ENCODE peak calls at places on chromosomes 2 and 18, in nine cellular contexts. A, E, Y, B, N, O, L, C and Q are unnamed samples. For H3K4me1, the result is how much of the 10 kb centered on the place peaks cover.

GRCh38 chr2:186848873-186849578 is at the start of gene ZSWIM2:
- DNase-seq in A (no peak), E (peak), Y (peak), B (peak), N (peak), O (peak), L (peak), C (peak), Q (peak)

GRCh38 chr2:46091004-46091403 is 206.2 kb upstream of the EPAS1 start:
- DNase-seq in A (no peak), E (no peak), Y (no peak), B (no peak), N (no peak), O (peak), L (no peak), C (no peak), Q (no peak)

GRCh38 chr2:235967358-235967757 is 200.8 kb downstream of the GBX2 start:
- DNase-seq in A (no peak), E (no peak), Y (no peak), B (no peak), N (no peak), O (no peak), L (no peak), C (no peak), Q (no peak)

GRCh38 chr18:58556333-58557012 is 72.4 kb downstream of the ALPK2 start:
- DNase-seq in A (no peak), E (no peak), Y (no peak), B (no peak), N (peak), O (peak), L (no peak), C (no peak), Q (peak)

GRCh38 chr18:46481048-46481846 is 175.8 kb downstream of the LOXHD1 start:
- DNase-seq in A (peak), E (peak), Y (no peak), B (no peak), N (peak), O (peak), L (no peak), C (peak), Q (peak)

GRCh38 chr18:77220726-77221125 is 28.9 kb upstream of the GALR1 start:
- DNase-seq in A (no peak), E (no peak), Y (no peak), B (no peak), N (no peak), O (no peak), L (no peak), C (no peak), Q (no peak)

GRCh38 chr2:68423966-68424650 is 43.0 kb downstream of the FBXO48 start:
- DNase-seq in A (peak), E (no peak), Y (no peak), B (no peak), N (no peak), O (no peak), L (no peak), C (no peak), Q (no peak)

GRCh38 chr2:84906900-84907714 is 1.7 kb downstream of the TMSB10 start:
- DNase-seq in A (peak), E (peak), Y (no peak), B (peak), N (peak), O (peak), L (no peak), C (peak), Q (peak)

GRCh38 chr18:31722369-31722957 is 38.1 kb upstream of the B4GALT6 start:
- DNase-seq in A (peak), E (peak), Y (peak), B (peak), N (peak), O (peak), L (peak), C (peak), Q (peak)

DNA sequence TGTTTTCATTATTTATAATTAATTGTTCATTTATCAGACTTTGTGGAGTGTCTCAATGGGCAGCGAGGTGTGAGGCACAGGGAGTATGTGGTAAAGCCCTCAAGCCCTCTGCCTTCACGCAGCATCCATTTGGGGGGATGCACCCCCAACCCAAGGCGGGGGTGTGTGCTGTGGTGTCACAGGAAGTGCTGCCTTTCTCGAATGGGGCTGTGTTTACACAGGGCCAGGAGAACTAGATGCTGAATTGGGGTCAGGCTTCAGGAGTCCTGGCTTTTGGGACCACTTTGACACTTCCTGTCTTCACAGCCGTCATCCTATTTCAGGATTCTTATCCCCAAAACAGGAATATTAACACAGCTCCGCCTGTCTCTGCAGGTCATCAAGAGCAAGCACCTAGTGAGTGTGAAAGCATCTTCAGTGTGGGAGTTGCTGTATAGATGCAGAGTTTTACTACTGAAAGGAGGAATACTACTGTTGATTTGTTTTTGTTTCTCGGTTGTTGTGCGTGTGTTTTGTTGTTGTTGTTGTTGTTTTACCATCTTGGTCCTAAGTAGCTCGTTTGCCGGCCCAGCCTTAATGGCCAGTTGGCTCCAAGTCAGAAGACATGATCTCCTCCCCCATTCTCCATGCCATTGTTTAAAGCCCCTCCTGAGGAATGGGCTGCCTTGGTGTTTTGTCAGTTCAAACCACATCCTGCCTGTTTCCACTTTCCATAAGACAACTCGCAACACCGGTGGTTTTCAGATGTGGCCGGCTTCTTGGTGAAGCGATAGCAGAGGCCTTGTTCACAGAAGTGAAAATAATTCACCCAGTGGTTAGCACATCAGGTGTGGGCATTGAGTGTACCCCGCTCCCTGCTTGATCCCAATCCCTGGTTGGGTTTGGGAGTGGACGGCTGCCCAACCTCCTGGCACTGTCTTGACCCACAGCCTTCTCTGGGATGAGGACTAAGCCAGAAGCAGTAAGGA is 221.3 kb downstream of the BCL2 start:
- DNase-seq in A (peak), E (no peak), Y (no peak), B (no peak), N (no peak), O (no peak), L (no peak), C (no peak), Q (no peak)
- H3K4me1 ChIP-seq in A (under half), E (under half), Y (under half), B (under half), N (under half), O (under half), L (under half), C (under half), Q (under half)

DNA sequence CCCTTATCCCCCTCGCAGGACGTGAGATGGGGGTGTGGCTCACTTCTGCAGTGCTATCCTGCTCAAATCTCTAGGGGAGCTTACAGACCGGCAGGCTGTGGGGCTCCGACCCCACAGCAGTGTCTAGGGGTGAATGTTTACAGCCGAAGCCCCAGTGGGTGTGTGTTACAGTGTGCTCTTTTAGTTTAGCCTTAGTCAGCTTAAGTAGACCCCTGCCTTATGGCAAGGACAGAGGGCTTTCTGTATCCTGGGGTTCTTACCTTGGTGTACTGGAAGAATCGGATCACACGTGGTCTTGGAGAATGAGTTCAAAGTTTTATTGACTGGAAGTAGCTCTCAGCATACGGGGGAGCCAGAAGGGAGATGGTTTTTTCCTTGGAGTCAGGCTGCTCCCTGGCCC is 348.2 kb upstream of the GYPC start:
- DNase-seq in A (no peak), E (no peak), Y (no peak), B (no peak), N (no peak), O (no peak), L (no peak), C (no peak), Q (no peak)
- H3K4me3 ChIP-seq in A (no peak), E (no peak), Y (no peak), B (no peak), N (no peak), O (no peak), L (no peak), C (no peak), Q (peak)

GRCh38 chr2:159125858-159126257 is 157.4 kb downstream of the TANC1 start:
- DNase-seq in A (no peak), E (no peak), Y (no peak), B (no peak), N (no peak), O (no peak), L (no peak), C (no peak), Q (no peak)

GRCh38 chr2:159124441-159124911 is 156.0 kb downstream of the TANC1 start:
- DNase-seq in A (peak), E (peak), Y (no peak), B (no peak), N (peak), O (no peak), L (no peak), C (peak), Q (peak)

GRCh38 chr2:159124931-159125467 is 156.6 kb downstream of the TANC1 start:
- DNase-seq in A (no peak), E (no peak), Y (no peak), B (no peak), N (no peak), O (no peak), L (no peak), C (peak), Q (no peak)

GRCh38 chr2:159126653-159127052 is 158.2 kb downstream of the TANC1 start:
- DNase-seq in A (no peak), E (no peak), Y (no peak), B (no peak), N (no peak), O (no peak), L (no peak), C (peak), Q (no peak)

GRCh38 chr2:159123786-159124185 is 155.3 kb downstream of the TANC1 start:
- DNase-seq in A (no peak), E (no peak), Y (no peak), B (no peak), N (no peak), O (no peak), L (no peak), C (no peak), Q (no peak)
- H3K4me1 ChIP-seq in A (under half), E (under half), Y (under half), B (under half), N (under half), O (under half), L (under half), C (under half), Q (under half)

DNA sequence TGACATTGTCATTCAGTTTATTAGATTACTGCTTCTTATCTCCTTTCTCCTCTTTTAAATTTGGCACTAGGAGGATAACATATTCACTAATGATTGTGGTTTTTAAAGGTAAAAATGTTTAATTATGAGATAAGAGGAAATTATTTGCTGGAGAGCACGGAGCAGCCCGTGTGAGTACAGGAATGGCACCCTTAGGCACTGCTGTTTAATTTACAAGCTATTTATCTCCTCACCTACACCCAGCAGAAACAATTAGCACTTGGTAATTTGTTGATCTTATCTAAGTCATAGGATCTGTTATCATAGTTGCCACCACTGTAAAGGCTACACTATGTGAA is 87.4 kb upstream of the SP3 start:
- DNase-seq in A (no peak), E (no peak), Y (no peak), B (no peak), N (no peak), O (no peak), L (no peak), C (no peak), Q (no peak)
- H3K4me3 ChIP-seq in A (no peak), E (no peak), Y (no peak), B (no peak), N (no peak), O (no peak), L (no peak), C (no peak), Q (no peak)

GRCh38 chr2:226793615-226794014 is 6.0 kb downstream of the IRS1 start:
- DNase-seq in A (no peak), E (no peak), Y (no peak), B (no peak), N (no peak), O (no peak), L (no peak), C (peak), Q (no peak)

GRCh38 chr2:226795281-226796011 is 4.2 kb downstream of the IRS1 start:
- DNase-seq in A (no peak), E (no peak), Y (no peak), B (peak), N (no peak), O (no peak), L (peak), C (peak), Q (no peak)

GRCh38 chr2:226792155-226792871 is 7.3 kb downstream of the IRS1 start:
- DNase-seq in A (peak), E (peak), Y (no peak), B (no peak), N (no peak), O (no peak), L (no peak), C (peak), Q (no peak)

GRCh38 chr2:226794751-226795171 is 4.9 kb downstream of the IRS1 start:
- DNase-seq in A (no peak), E (peak), Y (no peak), B (no peak), N (no peak), O (no peak), L (no peak), C (peak), Q (peak)

GRCh38 chr2:226794077-226794670 is 5.4 kb downstream of the IRS1 start:
- DNase-seq in A (no peak), E (no peak), Y (no peak), B (no peak), N (no peak), O (no peak), L (no peak), C (peak), Q (no peak)
- H3K4me1 ChIP-seq in A (half or more), E (under half), Y (under half), B (under half), N (half or more), O (under half), L (under half), C (under half), Q (under half)

GRCh38 chr2:151855111-151855510 is 26.9 kb upstream of the ARL5A start:
- DNase-seq in A (peak), E (no peak), Y (no peak), B (no peak), N (no peak), O (no peak), L (no peak), C (no peak), Q (no peak)

GRCh38 chr2:151852260-151853069 is 24.2 kb upstream of the ARL5A start:
- DNase-seq in A (no peak), E (no peak), Y (no peak), B (no peak), N (no peak), O (no peak), L (no peak), C (peak), Q (no peak)

GRCh38 chr2:151849413-151850010 is 21.3 kb upstream of the ARL5A start:
- DNase-seq in A (no peak), E (no peak), Y (no peak), B (no peak), N (no peak), O (no peak), L (no peak), C (no peak), Q (no peak)

GRCh38 chr2:151853070-151853758 is 25.0 kb upstream of the ARL5A start:
- DNase-seq in A (no peak), E (no peak), Y (no peak), B (no peak), N (no peak), O (no peak), L (no peak), C (no peak), Q (no peak)

DNA sequence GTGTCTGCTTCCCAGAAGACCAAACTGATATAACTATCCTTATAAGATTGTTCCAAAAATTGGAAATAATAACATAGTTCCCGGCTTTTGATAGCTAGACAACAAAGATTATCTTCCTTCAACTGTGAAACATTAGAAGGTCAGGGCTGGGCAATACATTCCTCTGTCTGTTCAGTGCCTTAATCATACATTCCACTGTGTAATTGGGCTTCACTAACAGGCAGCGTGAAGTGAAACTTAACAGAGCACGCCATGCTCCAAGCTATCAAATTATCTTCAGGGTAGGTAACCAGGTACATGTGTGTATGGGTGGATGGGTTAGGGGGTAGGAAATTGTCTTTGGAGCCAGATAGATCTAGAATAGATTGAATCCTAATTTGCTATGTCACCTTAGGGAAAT is 23.5 kb upstream of the ARL5A start:
- DNase-seq in A (no peak), E (no peak), Y (no peak), B (no peak), N (no peak), O (peak), L (no peak), C (peak), Q (no peak)
- H3K4me3 ChIP-seq in A (no peak), E (no peak), Y (no peak), B (no peak), N (no peak), O (no peak), L (no peak), C (no peak), Q (no peak)

GRCh38 chr2:43131890-43132522 is 94.4 kb downstream of the ZFP36L2 start:
- DNase-seq in A (no peak), E (no peak), Y (no peak), B (no peak), N (no peak), O (no peak), L (no peak), C (no peak), Q (no peak)

GRCh38 chr2:43129676-43130547 is 96.5 kb downstream of the ZFP36L2 start:
- DNase-seq in A (no peak), E (no peak), Y (no peak), B (peak), N (peak), O (no peak), L (no peak), C (no peak), Q (no peak)

GRCh38 chr2:43132523-43133301 is 93.7 kb downstream of the ZFP36L2 start:
- DNase-seq in A (peak), E (no peak), Y (no peak), B (no peak), N (peak), O (no peak), L (no peak), C (no peak), Q (no peak)

GRCh38 chr2:43130548-43130875 is 95.9 kb downstream of the ZFP36L2 start:
- DNase-seq in A (no peak), E (no peak), Y (no peak), B (peak), N (no peak), O (no peak), L (no peak), C (no peak), Q (no peak)

DNA sequence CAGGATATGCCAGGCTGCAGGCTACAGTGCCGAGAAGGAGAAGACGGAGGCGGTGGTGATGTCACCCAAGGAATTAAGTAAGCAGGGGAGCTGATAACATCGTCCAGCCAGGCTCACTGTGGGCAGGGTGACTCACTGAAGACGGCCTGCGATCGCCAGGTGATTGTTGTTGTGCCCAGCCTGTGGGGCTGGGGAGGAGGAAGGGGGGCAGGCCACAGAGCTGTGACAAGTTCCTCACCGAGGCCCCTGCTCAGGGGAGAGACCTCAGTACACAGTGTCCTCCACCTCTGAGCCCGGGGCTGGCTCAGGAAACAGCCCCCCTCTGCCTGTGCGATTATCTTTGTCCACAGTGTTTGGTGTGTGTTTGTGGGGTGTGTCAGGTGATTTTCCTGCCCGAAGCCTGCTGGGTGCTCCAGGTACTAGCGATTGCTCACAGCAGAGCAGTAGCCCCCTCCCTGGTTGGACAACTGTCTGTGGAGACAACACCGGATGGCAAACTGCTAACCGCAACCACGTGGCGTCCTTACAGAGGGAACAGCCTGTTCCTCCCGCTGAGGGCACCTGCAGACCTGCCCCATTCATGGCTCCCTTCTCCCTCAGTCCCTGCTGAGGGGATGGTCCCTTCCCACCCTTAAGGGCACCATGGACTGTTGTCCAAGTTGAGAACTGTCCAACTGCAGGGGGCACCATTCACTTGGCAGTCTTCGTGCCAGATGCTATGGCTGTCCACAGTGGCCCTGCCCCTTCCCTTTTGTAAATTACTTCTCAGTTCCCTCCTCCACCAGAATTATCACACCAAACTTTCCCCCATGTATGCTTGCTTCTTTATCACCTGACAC is 95.1 kb downstream of the ZFP36L2 start:
- DNase-seq in A (peak), E (peak), Y (no peak), B (peak), N (peak), O (peak), L (no peak), C (peak), Q (peak)
- H3K4me1 ChIP-seq in A (half or more), E (under half), Y (under half), B (half or more), N (under half), O (under half), L (under half), C (under half), Q (under half)

GRCh38 chr2:10448646-10449480 is 736 bp upstream of the ODC1 start:
- DNase-seq in A (peak), E (peak), Y (peak), B (peak), N (peak), O (peak), L (peak), C (peak), Q (peak)

GRCh38 chr2:10449481-10449831 is 1.3 kb upstream of the ODC1 start:
- DNase-seq in A (no peak), E (no peak), Y (no peak), B (no peak), N (no peak), O (no peak), L (no peak), C (no peak), Q (no peak)

GRCh38 chr2:10451819-10452218 is 3.7 kb upstream of the ODC1 start:
- DNase-seq in A (no peak), E (no peak), Y (no peak), B (no peak), N (no peak), O (no peak), L (no peak), C (no peak), Q (no peak)

GRCh38 chr2:10448208-10448645 is at the start of gene ODC1:
- DNase-seq in A (peak), E (peak), Y (no peak), B (peak), N (peak), O (peak), L (peak), C (peak), Q (peak)

GRCh38 chr2:10449838-10450691 is 1.9 kb upstream of the ODC1 start:
- DNase-seq in A (no peak), E (peak), Y (no peak), B (peak), N (no peak), O (no peak), L (no peak), C (no peak), Q (no peak)
- H3K4me3 ChIP-seq in A (peak), E (peak), Y (no peak), B (peak), N (no peak), O (peak), L (no peak), C (no peak), Q (peak)

GRCh38 chr2:239269959-239270358 is 130.9 kb downstream of the HDAC4 start:
- DNase-seq in A (no peak), E (peak), Y (no peak), B (no peak), N (peak), O (no peak), L (no peak), C (no peak), Q (peak)
- H3K4me1 ChIP-seq in A (under half), E (under half), Y (under half), B (under half), N (under half), O (under half), L (under half), C (under half), Q (under half)